ENCODE peak calls at places on chromosome 1, in eight cellular contexts. U, R, P, J, K, A, Q and L are unnamed samples.

GRCh38 chr1:207243756-207244408 is 77.6 kb upstream of the CD55 start:
- DNase-seq in U (no peak), R (no peak), P (no peak), J (no peak), K (no peak), A (no peak), Q (no peak), L (no peak)

GRCh38 chr1:74363220-74363619 is 128.0 kb downstream of the TNNI3K start:
- DNase-seq in U (no peak), R (no peak), P (no peak), J (no peak), K (peak; percentile 40), A (no peak), Q (no peak), L (no peak)

GRCh38 chr1:208179303-208179702 is 64.9 kb downstream of the PLXNA2 start:
- DNase-seq in U (no peak), R (no peak), P (peak; percentile 89), J (no peak), K (peak; percentile 67), A (no peak), Q (no peak), L (no peak)

GRCh38 chr1:161069731-161070270 is at the start of gene ARHGAP30:
- DNase-seq in U (peak; percentile 87), R (peak; percentile 45), P (no peak), J (no peak), K (no peak), A (peak; percentile 96), Q (peak; percentile 94), L (no peak)

GRCh38 chr1:162987866-162988265 is 81.3 kb upstream of the RGS4 start:
- DNase-seq in U (no peak), R (no peak), P (peak; percentile 97), J (peak; percentile 32), K (no peak), A (no peak), Q (no peak), L (no peak)

GRCh38 chr1:11841245-11842153 is 6.1 kb downstream of the NPPA start:
- DNase-seq in U (peak; percentile 53), R (no peak), P (no peak), J (no peak), K (peak; percentile 56), A (no peak), Q (no peak), L (no peak)

GRCh38 chr1:234725177-234726132 is 115.5 kb upstream of the IRF2BP2 start:
- DNase-seq in U (peak; percentile 76), R (no peak), P (peak; percentile 24), J (no peak), K (no peak), A (no peak), Q (no peak), L (no peak)

GRCh38 chr1:39861003-39861402 is 22.3 kb downstream of the TRIT1 start:
- DNase-seq in U (no peak), R (no peak), P (no peak), J (no peak), K (no peak), A (no peak), Q (no peak), L (no peak)

DNA sequence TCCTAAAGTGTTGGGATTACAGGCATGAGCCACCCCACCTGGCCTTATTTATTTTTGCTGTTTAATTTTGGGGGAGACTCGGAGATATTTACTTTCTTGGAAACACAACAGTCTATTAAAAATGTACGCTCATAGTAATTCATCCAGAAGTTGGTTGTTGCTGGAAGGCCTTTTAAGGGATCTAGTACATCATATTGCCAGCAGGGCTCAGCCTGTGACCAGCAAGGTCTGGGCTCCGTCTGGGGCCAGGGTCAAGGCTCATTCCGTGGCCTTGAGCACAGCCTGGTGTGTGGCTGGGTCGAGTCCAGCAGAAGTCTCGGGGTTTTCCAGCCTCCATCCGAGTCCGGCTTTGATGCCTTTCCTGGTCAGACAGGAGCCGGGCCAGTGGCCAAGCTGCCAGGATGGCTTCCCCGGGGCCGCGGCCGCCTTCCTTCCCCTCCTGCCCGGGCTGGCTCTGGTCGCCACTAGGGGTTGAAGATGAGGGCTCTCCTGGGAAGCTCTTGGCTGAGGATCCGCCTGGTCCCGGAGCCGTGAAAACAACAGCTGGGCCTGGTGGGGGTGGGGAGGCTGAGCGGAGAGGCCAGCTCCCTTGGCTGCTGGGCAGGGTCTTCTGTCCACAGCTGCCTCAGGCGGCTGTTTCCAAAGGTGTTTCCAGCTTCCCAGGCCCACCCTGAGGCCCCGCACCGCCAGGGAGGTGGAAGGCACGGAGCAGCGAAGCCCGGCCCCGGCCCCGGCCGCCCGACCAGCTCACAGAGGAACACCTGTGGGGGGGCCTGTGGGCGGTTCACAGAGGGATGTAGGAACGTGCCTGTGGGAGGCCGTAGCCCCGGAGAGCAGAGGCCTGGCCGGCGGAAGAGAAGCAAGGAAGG is 5.1 kb upstream of the VWA1 start:
- DNase-seq in U (peak; percentile 95), R (peak; percentile 91), P (no peak), J (peak; percentile 51), K (peak; percentile 69), A (no peak), Q (no peak), L (no peak)
- TF ChIP-seq CTCF in U (no peak), R (peak; percentile 30), P (no peak), J (no peak), K (no peak), A (no peak), Q (no peak), L (no peak)

DNA sequence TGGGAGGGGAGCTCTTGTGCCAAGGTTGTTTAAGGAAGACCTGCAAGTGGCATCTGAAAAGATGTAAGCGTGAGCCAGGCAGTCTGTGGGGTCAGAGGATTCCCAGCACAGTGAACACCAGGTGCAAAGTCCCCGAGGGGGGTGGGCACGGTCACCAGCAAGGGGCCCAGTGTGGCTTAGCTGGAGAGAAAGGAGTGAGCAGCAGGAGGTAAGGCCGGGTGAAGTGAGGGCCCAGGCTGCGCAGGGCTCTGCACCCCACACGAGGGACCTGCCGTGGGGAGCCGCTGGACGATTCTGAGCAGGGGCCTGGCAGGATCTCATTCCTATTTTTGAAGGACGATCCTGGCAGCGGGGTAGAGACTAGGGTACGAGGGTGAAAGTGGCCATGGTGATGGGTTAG is 4.1 kb downstream of the DDOST start:
- DNase-seq in U (no peak), R (no peak), P (no peak), J (no peak), K (no peak), A (no peak), Q (no peak), L (no peak)
- H3K4me3 ChIP-seq in U (no peak overlapping the region), R (no peak overlapping the region), P (no peak overlapping the region), J (no peak overlapping the region), K (no peak overlapping the region), A (no peak overlapping the region), Q (no peak overlapping the region), L (no peak overlapping the region)

GRCh38 chr1:47786301-47786700 is 210.9 kb downstream of the TRABD2B start:
- DNase-seq in U (no peak), R (no peak), P (no peak), J (no peak), K (no peak), A (no peak), Q (no peak), L (no peak)

GRCh38 chr1:47787560-47787959 is 209.6 kb downstream of the TRABD2B start:
- DNase-seq in U (no peak), R (no peak), P (no peak), J (no peak), K (no peak), A (no peak), Q (no peak), L (no peak)

GRCh38 chr1:47784294-47784650 is 212.9 kb downstream of the TRABD2B start:
- DNase-seq in U (no peak), R (peak; percentile 30), P (no peak), J (no peak), K (no peak), A (no peak), Q (no peak), L (no peak)

GRCh38 chr1:47785118-47785517 is 212.1 kb downstream of the TRABD2B start:
- DNase-seq in U (no peak), R (no peak), P (no peak), J (no peak), K (no peak), A (no peak), Q (no peak), L (no peak)

DNA sequence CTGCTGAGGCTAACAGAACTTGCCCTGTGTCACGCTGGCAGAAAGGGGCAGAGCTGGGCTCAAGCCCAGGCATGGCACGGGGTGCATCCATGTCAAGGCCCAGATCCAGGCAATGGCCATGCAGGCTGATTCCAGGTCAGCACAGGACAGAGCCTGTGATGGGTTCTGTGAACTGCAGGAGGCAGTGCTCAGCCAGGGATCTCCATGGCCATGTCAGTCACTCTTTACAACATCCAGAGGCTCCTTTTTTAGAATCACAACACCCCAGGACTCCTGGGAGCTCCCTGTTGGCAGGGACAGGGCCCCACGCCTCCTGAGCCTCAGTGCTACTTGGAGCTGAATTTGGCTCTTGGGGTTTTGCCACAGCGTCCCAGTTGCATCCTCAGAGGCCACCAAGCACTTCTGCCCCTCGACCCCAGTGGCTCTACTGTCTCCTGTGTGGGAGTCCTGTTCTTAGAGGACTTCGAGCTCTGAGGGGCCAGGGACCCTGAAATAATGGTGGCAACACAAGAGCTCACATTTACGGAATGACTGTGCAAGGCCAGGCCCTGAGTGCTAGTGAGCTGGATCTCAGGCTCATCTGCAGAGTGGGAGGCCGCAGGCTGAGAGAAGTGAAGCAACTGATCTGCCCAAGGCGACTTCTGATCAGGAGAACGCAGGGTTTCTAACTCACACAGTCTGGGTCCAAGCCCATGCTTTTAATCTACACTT is 211.5 kb downstream of the TRABD2B start:
- DNase-seq in U (no peak), R (peak; percentile 48), P (peak; percentile 22), J (no peak), K (peak; percentile 61), A (no peak), Q (peak; percentile 6), L (no peak)
- TF ChIP-seq CTCF in U (no peak), R (no peak), P (peak; percentile 48), J (no peak), K (peak; percentile 24), A (no peak), Q (no peak), L (peak; percentile 18)

GRCh38 chr1:41371630-41372599 is 10.7 kb downstream of the FOXO6 start:
- DNase-seq in U (no peak), R (no peak), P (no peak), J (no peak), K (peak; percentile 71), A (no peak), Q (peak; percentile 67), L (peak; percentile 16)

GRCh38 chr1:41372600-41372993 is 11.4 kb downstream of the FOXO6 start:
- DNase-seq in U (no peak), R (no peak), P (no peak), J (no peak), K (no peak), A (no peak), Q (no peak), L (no peak)

GRCh38 chr1:41369531-41369930 is 8.3 kb downstream of the FOXO6 start:
- DNase-seq in U (no peak), R (no peak), P (no peak), J (no peak), K (no peak), A (no peak), Q (no peak), L (no peak)

GRCh38 chr1:41370225-41370624 is 9.0 kb downstream of the FOXO6 start:
- DNase-seq in U (no peak), R (no peak), P (no peak), J (no peak), K (no peak), A (no peak), Q (no peak), L (no peak)

DNA sequence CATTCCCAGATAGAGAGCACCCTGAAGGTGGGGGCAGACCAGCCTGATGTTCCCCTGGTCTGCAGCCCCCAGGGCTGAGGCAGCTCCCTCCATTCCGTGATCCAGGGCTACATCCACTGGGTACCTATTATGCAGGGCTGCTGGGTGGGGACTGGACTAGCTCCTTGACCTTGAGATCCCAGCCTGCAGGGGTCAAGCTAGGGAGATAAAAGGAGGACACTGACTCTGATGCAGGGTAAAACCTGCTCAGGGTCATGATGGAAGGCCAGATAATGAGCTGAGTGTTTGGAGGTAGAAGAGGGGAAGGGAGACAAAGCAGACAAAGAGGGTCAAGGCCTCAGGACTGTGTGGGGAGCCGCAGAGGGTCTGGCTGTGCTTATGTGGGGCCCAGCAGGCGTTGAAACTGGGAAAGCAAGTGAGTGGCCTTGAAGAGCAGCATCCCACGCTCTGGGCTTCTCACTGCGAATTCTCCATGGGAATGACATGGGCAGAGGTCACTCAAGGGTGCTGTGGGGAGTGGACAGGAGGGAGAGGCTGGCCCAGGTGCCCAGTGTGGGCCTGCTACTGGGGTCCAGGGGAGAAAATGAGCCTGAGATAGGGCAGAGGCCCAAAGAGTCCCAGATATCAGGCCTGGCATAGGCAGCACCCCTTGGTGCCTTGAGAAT is 9.7 kb downstream of the FOXO6 start:
- DNase-seq in U (no peak), R (peak; percentile 62), P (no peak), J (no peak), K (no peak), A (no peak), Q (no peak), L (no peak)
- H3K4me3 ChIP-seq in U (no peak overlapping the region), R (no peak overlapping the region), P (no peak overlapping the region), J (no peak overlapping the region), K (no peak overlapping the region), A (no peak overlapping the region), Q (no peak overlapping the region), L (no peak overlapping the region)